ENCODE peak calls at places on chromosomes 13 and 19, in five cellular contexts. J is tibial artery; B is pancreas; V is stimulated activated naive CD8-positive, alpha-beta T cell treated with anti-CD3 and anti-CD28 coated beads, Interleukin-15, amount 100 ng/mL, for 72 hours; A is AG10803. N is an unnamed sample.

GRCh38 chr19:27793128-27793643 is 1419.8 kb downstream of the UQCRFS1 start:
- DNase-seq in J (peak; percentile 86), A (peak; percentile 75), V (peak; percentile 83), B (peak; percentile 85), N (no peak)

GRCh38 chr13:76667551-76667950 is 218.7 kb downstream of the KCTD12 start:
- DNase-seq in V (no peak), B (no peak), A (peak; percentile 77), J (no peak), N (no peak)

GRCh38 chr13:59780058-59780457 is 383.7 kb downstream of the DIAPH3 start:
- DNase-seq in B (no peak), V (no peak), J (no peak), A (no peak), N (no peak)

GRCh38 chr13:78030351-78030750 is 111.7 kb upstream of the EDNRB start:
- DNase-seq in A (no peak), B (no peak), J (no peak), V (no peak), N (no peak)

GRCh38 chr13:67258482-67258881 is 28.3 kb upstream of the PCDH9 start:
- DNase-seq in A (no peak), V (no peak), B (no peak), J (no peak), N (no peak)

GRCh38 chr13:20699715-20700114 is 3.8 kb upstream of the IL17D start:
- DNase-seq in A (no peak), J (no peak), B (no peak), V (no peak), N (no peak)

GRCh38 chr19:44604241-44604640 is 9.1 kb upstream of the IGSF23 start:
- DNase-seq in J (no peak), B (no peak), A (no peak), V (no peak), N (no peak)

GRCh38 chr13:23212621-23213020 is 31.8 kb downstream of the SGCG start:
- DNase-seq in B (no peak), A (no peak), J (no peak), V (no peak), N (no peak)

GRCh38 chr13:66984241-66984640 is 245.9 kb downstream of the PCDH9 start:
- DNase-seq in A (no peak), V (no peak), B (no peak), J (no peak), N (no peak)

GRCh38 chr19:42242071-42242511 is 311 bp downstream of the GSK3A start:
- DNase-seq in V (no peak), B (no peak), J (no peak), A (peak; percentile 13), N (no peak)

GRCh38 chr13:51000576-51001260 is 91.1 kb downstream of the RNASEH2B start:
- DNase-seq in A (peak; percentile 87), B (no peak), J (no peak), V (no peak), N (no peak)

GRCh38 chr13:98570929-98571372 is 6.0 kb downstream of the STK24 start:
- DNase-seq in J (no peak), A (no peak), V (peak; percentile 40), B (no peak), N (peak; percentile 73)

GRCh38 chr13:99605417-99606321 is 104.4 kb downstream of the TM9SF2 start:
- DNase-seq in J (peak; percentile 80), B (peak; percentile 72), V (peak; percentile 57), A (peak; percentile 22), N (peak; percentile 50)

GRCh38 chr19:30722801-30723200 is 350.6 kb downstream of the ZNF536 start:
- DNase-seq in J (no peak), V (no peak), B (no peak), A (no peak), N (no peak)